ENCODE peak calls at places on chromosomes 13 and 19, in ten cellular contexts. One of them, this sample, is unnamed.
A peak's percentile ranks its signal among the peaks of the same experiment; 100 is the strongest.

GRCh38 chr13:59409651-59410200 is 754.0 kb downstream of the DIAPH3 start:
- DNase-seq in hepatic stellate cell: no peak
- DNase-seq in CD8-positive, alpha-beta memory T cell: no peak
- DNase-seq in heart right ventricle: no peak
- DNase-seq in frontal cortex: no peak
- DNase-seq in NCI-H2081: no peak
- DNase-seq in NCI-H146: no peak
- DNase-seq in germinal center: no peak
- DNase-seq in stimulated activated CD4-positive, alpha-beta T cell treated with anti-CD3 and anti-CD28 coated beads, Interleukin-4, amount 100 ng/mL, for 1 hour: no peak
- DNase-seq in mucosa of descending colon: no peak
- DNase-seq in this sample: peak; percentile 88

GRCh38 chr13:36819811-36820140 is 754 bp downstream of the RFXAP start:
- DNase-seq in NCI-H2081: no peak
- DNase-seq in mucosa of descending colon: no peak
- DNase-seq in heart right ventricle: no peak
- DNase-seq in NCI-H146: no peak
- DNase-seq in germinal center: no peak
- DNase-seq in stimulated activated CD4-positive, alpha-beta T cell treated with anti-CD3 and anti-CD28 coated beads, Interleukin-4, amount 100 ng/mL, for 1 hour: peak; percentile 20
- DNase-seq in frontal cortex: peak; percentile 15
- DNase-seq in CD8-positive, alpha-beta memory T cell: no peak
- DNase-seq in hepatic stellate cell: peak; percentile 21
- DNase-seq in this sample: peak; percentile 68

GRCh38 chr13:100673376-100673830 is 1.2 kb downstream of the TMTC4 start:
- DNase-seq in frontal cortex: no peak
- DNase-seq in mucosa of descending colon: no peak
- DNase-seq in hepatic stellate cell: no peak
- DNase-seq in NCI-H146: peak; percentile 43
- DNase-seq in heart right ventricle: peak; percentile 20
- DNase-seq in NCI-H2081: no peak
- DNase-seq in germinal center: no peak
- DNase-seq in CD8-positive, alpha-beta memory T cell: no peak
- DNase-seq in stimulated activated CD4-positive, alpha-beta T cell treated with anti-CD3 and anti-CD28 coated beads, Interleukin-4, amount 100 ng/mL, for 1 hour: no peak
- DNase-seq in this sample: peak; percentile 64

GRCh38 chr13:43307921-43308433 is 284.6 kb downstream of the DNAJC15 start:
- DNase-seq in germinal center: peak; percentile 25
- DNase-seq in NCI-H146: peak; percentile 86
- DNase-seq in stimulated activated CD4-positive, alpha-beta T cell treated with anti-CD3 and anti-CD28 coated beads, Interleukin-4, amount 100 ng/mL, for 1 hour: no peak
- DNase-seq in frontal cortex: peak; percentile 25
- DNase-seq in hepatic stellate cell: peak; percentile 29
- DNase-seq in NCI-H2081: peak; percentile 70
- DNase-seq in CD8-positive, alpha-beta memory T cell: no peak
- DNase-seq in mucosa of descending colon: peak; percentile 71
- DNase-seq in heart right ventricle: peak; percentile 80
- DNase-seq in this sample: peak; percentile 72

GRCh38 chr13:51731759-51732158 is 72.2 kb downstream of the DHRS12 start:
- DNase-seq in heart right ventricle: no peak
- DNase-seq in stimulated activated CD4-positive, alpha-beta T cell treated with anti-CD3 and anti-CD28 coated beads, Interleukin-4, amount 100 ng/mL, for 1 hour: no peak
- DNase-seq in germinal center: no peak
- DNase-seq in CD8-positive, alpha-beta memory T cell: no peak
- DNase-seq in hepatic stellate cell: peak; percentile 54
- DNase-seq in NCI-H146: no peak
- DNase-seq in mucosa of descending colon: no peak
- DNase-seq in frontal cortex: peak; percentile 44
- DNase-seq in NCI-H2081: no peak
- DNase-seq in this sample: peak; percentile 10

GRCh38 chr13:113141591-113141950 is 16.9 kb upstream of the PROZ start:
- DNase-seq in CD8-positive, alpha-beta memory T cell: no peak
- DNase-seq in frontal cortex: no peak
- DNase-seq in germinal center: no peak
- DNase-seq in NCI-H146: no peak
- DNase-seq in hepatic stellate cell: no peak
- DNase-seq in stimulated activated CD4-positive, alpha-beta T cell treated with anti-CD3 and anti-CD28 coated beads, Interleukin-4, amount 100 ng/mL, for 1 hour: no peak
- DNase-seq in mucosa of descending colon: no peak
- DNase-seq in NCI-H2081: no peak
- DNase-seq in heart right ventricle: no peak
- DNase-seq in this sample: no peak

GRCh38 chr19:28642787-28643186 is 570.2 kb downstream of the UQCRFS1 start:
- DNase-seq in heart right ventricle: no peak
- DNase-seq in hepatic stellate cell: no peak
- DNase-seq in mucosa of descending colon: no peak
- DNase-seq in CD8-positive, alpha-beta memory T cell: no peak
- DNase-seq in frontal cortex: no peak
- DNase-seq in NCI-H146: no peak
- DNase-seq in stimulated activated CD4-positive, alpha-beta T cell treated with anti-CD3 and anti-CD28 coated beads, Interleukin-4, amount 100 ng/mL, for 1 hour: no peak
- DNase-seq in germinal center: no peak
- DNase-seq in NCI-H2081: no peak
- DNase-seq in this sample: no peak

GRCh38 chr13:97028441-97029299 is 34.4 kb upstream of the OXGR1 start:
- DNase-seq in NCI-H146: peak; percentile 37
- DNase-seq in heart right ventricle: no peak
- DNase-seq in frontal cortex: peak; percentile 64
- DNase-seq in stimulated activated CD4-positive, alpha-beta T cell treated with anti-CD3 and anti-CD28 coated beads, Interleukin-4, amount 100 ng/mL, for 1 hour: peak; percentile 39
- DNase-seq in hepatic stellate cell: peak; percentile 43
- DNase-seq in germinal center: peak; percentile 57
- DNase-seq in NCI-H2081: peak; percentile 58
- DNase-seq in mucosa of descending colon: peak; percentile 43
- DNase-seq in CD8-positive, alpha-beta memory T cell: peak; percentile 14
- DNase-seq in this sample: peak; percentile 80

GRCh38 chr19:17079710-17080440 is 4.3 kb downstream of the MYO9B start:
- DNase-seq in NCI-H2081: no peak
- DNase-seq in CD8-positive, alpha-beta memory T cell: no peak
- DNase-seq in frontal cortex: peak; percentile 69
- DNase-seq in germinal center: peak; percentile 69
- DNase-seq in hepatic stellate cell: peak; percentile 95
- DNase-seq in NCI-H146: no peak
- DNase-seq in stimulated activated CD4-positive, alpha-beta T cell treated with anti-CD3 and anti-CD28 coated beads, Interleukin-4, amount 100 ng/mL, for 1 hour: peak; percentile 64
- DNase-seq in mucosa of descending colon: peak; percentile 54
- DNase-seq in heart right ventricle: peak; percentile 59
- DNase-seq in this sample: peak; percentile 45

GRCh38 chr19:920051-920857 is 3.1 kb downstream of the KISS1R start:
- DNase-seq in NCI-H146: peak; percentile 86
- DNase-seq in hepatic stellate cell: no peak
- DNase-seq in CD8-positive, alpha-beta memory T cell: peak; percentile 71
- DNase-seq in frontal cortex: no peak
- DNase-seq in heart right ventricle: no peak
- DNase-seq in stimulated activated CD4-positive, alpha-beta T cell treated with anti-CD3 and anti-CD28 coated beads, Interleukin-4, amount 100 ng/mL, for 1 hour: peak; percentile 68
- DNase-seq in germinal center: peak; percentile 78
- DNase-seq in NCI-H2081: peak; percentile 60
- DNase-seq in mucosa of descending colon: peak; percentile 62
- DNase-seq in this sample: peak; percentile 25

GRCh38 chr19:49205114-49205513 is 47.5 kb downstream of the TRPM4 start:
- DNase-seq in stimulated activated CD4-positive, alpha-beta T cell treated with anti-CD3 and anti-CD28 coated beads, Interleukin-4, amount 100 ng/mL, for 1 hour: no peak
- DNase-seq in NCI-H2081: no peak
- DNase-seq in frontal cortex: no peak
- DNase-seq in CD8-positive, alpha-beta memory T cell: no peak
- DNase-seq in NCI-H146: no peak
- DNase-seq in hepatic stellate cell: no peak
- DNase-seq in heart right ventricle: no peak
- DNase-seq in germinal center: peak; percentile 31
- DNase-seq in mucosa of descending colon: no peak
- DNase-seq in this sample: no peak

GRCh38 chr13:107461751-107462150 is 753.6 kb downstream of the LIG4 start:
- DNase-seq in heart right ventricle: no peak
- DNase-seq in stimulated activated CD4-positive, alpha-beta T cell treated with anti-CD3 and anti-CD28 coated beads, Interleukin-4, amount 100 ng/mL, for 1 hour: no peak
- DNase-seq in NCI-H2081: no peak
- DNase-seq in germinal center: no peak
- DNase-seq in CD8-positive, alpha-beta memory T cell: no peak
- DNase-seq in NCI-H146: no peak
- DNase-seq in frontal cortex: no peak
- DNase-seq in mucosa of descending colon: no peak
- DNase-seq in hepatic stellate cell: peak; percentile 37
- DNase-seq in this sample: no peak

GRCh38 chr13:82847595-82847994 is 1034.7 kb downstream of the SLITRK1 start:
- DNase-seq in stimulated activated CD4-positive, alpha-beta T cell treated with anti-CD3 and anti-CD28 coated beads, Interleukin-4, amount 100 ng/mL, for 1 hour: no peak
- DNase-seq in CD8-positive, alpha-beta memory T cell: no peak
- DNase-seq in NCI-H146: no peak
- DNase-seq in germinal center: no peak
- DNase-seq in frontal cortex: no peak
- DNase-seq in mucosa of descending colon: no peak
- DNase-seq in heart right ventricle: no peak
- DNase-seq in NCI-H2081: no peak
- DNase-seq in hepatic stellate cell: no peak
- DNase-seq in this sample: peak; percentile 19

GRCh38 chr13:73142091-73142490 is 83.3 kb downstream of the KLF5 start:
- DNase-seq in mucosa of descending colon: no peak
- DNase-seq in NCI-H146: peak; percentile 50
- DNase-seq in frontal cortex: peak; percentile 14
- DNase-seq in stimulated activated CD4-positive, alpha-beta T cell treated with anti-CD3 and anti-CD28 coated beads, Interleukin-4, amount 100 ng/mL, for 1 hour: no peak
- DNase-seq in germinal center: no peak
- DNase-seq in CD8-positive, alpha-beta memory T cell: no peak
- DNase-seq in heart right ventricle: no peak
- DNase-seq in hepatic stellate cell: no peak
- DNase-seq in NCI-H2081: no peak
- DNase-seq in this sample: no peak

GRCh38 chr19:29526730-29527499 is 1.1 kb downstream of the VSTM2B start:
- DNase-seq in NCI-H146: no peak
- DNase-seq in NCI-H2081: no peak
- DNase-seq in mucosa of descending colon: no peak
- DNase-seq in frontal cortex: peak; percentile 48
- DNase-seq in stimulated activated CD4-positive, alpha-beta T cell treated with anti-CD3 and anti-CD28 coated beads, Interleukin-4, amount 100 ng/mL, for 1 hour: peak; percentile 28
- DNase-seq in germinal center: peak; percentile 29
- DNase-seq in heart right ventricle: no peak
- DNase-seq in hepatic stellate cell: no peak
- DNase-seq in CD8-positive, alpha-beta memory T cell: no peak
- DNase-seq in this sample: no peak

GRCh38 chr13:31947105-31947504 is 84.5 kb upstream of the FRY start:
- DNase-seq in NCI-H2081: no peak
- DNase-seq in NCI-H146: peak; percentile 34
- DNase-seq in frontal cortex: no peak
- DNase-seq in stimulated activated CD4-positive, alpha-beta T cell treated with anti-CD3 and anti-CD28 coated beads, Interleukin-4, amount 100 ng/mL, for 1 hour: no peak
- DNase-seq in heart right ventricle: no peak
- DNase-seq in CD8-positive, alpha-beta memory T cell: no peak
- DNase-seq in germinal center: no peak
- DNase-seq in mucosa of descending colon: no peak
- DNase-seq in hepatic stellate cell: no peak
- DNase-seq in this sample: no peak

GRCh38 chr19:8935460-8935859 is 74.7 kb downstream of the MUC16 start:
- DNase-seq in hepatic stellate cell: no peak
- DNase-seq in frontal cortex: no peak
- DNase-seq in NCI-H2081: no peak
- DNase-seq in mucosa of descending colon: no peak
- DNase-seq in NCI-H146: no peak
- DNase-seq in germinal center: no peak
- DNase-seq in stimulated activated CD4-positive, alpha-beta T cell treated with anti-CD3 and anti-CD28 coated beads, Interleukin-4, amount 100 ng/mL, for 1 hour: no peak
- DNase-seq in heart right ventricle: no peak
- DNase-seq in CD8-positive, alpha-beta memory T cell: no peak
- DNase-seq in this sample: no peak

GRCh38 chr19:5360003-5360820 is 19.6 kb upstream of the PTPRS start:
- DNase-seq in NCI-H2081: no peak
- DNase-seq in heart right ventricle: no peak
- DNase-seq in hepatic stellate cell: no peak
- DNase-seq in germinal center: no peak
- DNase-seq in mucosa of descending colon: no peak
- DNase-seq in NCI-H146: no peak
- DNase-seq in CD8-positive, alpha-beta memory T cell: no peak
- DNase-seq in frontal cortex: no peak
- DNase-seq in stimulated activated CD4-positive, alpha-beta T cell treated with anti-CD3 and anti-CD28 coated beads, Interleukin-4, amount 100 ng/mL, for 1 hour: no peak
- DNase-seq in this sample: no peak

GRCh38 chr19:42366676-42367075 is 23.4 kb downstream of the CNFN start:
- DNase-seq in NCI-H2081: no peak
- DNase-seq in mucosa of descending colon: no peak
- DNase-seq in heart right ventricle: no peak
- DNase-seq in germinal center: no peak
- DNase-seq in frontal cortex: no peak
- DNase-seq in NCI-H146: no peak
- DNase-seq in CD8-positive, alpha-beta memory T cell: no peak
- DNase-seq in hepatic stellate cell: no peak
- DNase-seq in stimulated activated CD4-positive, alpha-beta T cell treated with anti-CD3 and anti-CD28 coated beads, Interleukin-4, amount 100 ng/mL, for 1 hour: no peak
- DNase-seq in this sample: no peak

GRCh38 chr19:57363734-57364181 is 407 bp downstream of the TRAPPC2B start:
- DNase-seq in mucosa of descending colon: no peak
- DNase-seq in frontal cortex: peak; percentile 36
- DNase-seq in NCI-H146: peak; percentile 27
- DNase-seq in heart right ventricle: no peak
- DNase-seq in NCI-H2081: no peak
- DNase-seq in stimulated activated CD4-positive, alpha-beta T cell treated with anti-CD3 and anti-CD28 coated beads, Interleukin-4, amount 100 ng/mL, for 1 hour: no peak
- DNase-seq in hepatic stellate cell: peak; percentile 40
- DNase-seq in germinal center: no peak
- DNase-seq in CD8-positive, alpha-beta memory T cell: no peak
- DNase-seq in this sample: peak; percentile 13

GRCh38 chr19:58395979-58396627 is 647 bp downstream of the RNF225 start:
- DNase-seq in hepatic stellate cell: no peak
- DNase-seq in NCI-H2081: no peak
- DNase-seq in germinal center: no peak
- DNase-seq in frontal cortex: no peak
- DNase-seq in stimulated activated CD4-positive, alpha-beta T cell treated with anti-CD3 and anti-CD28 coated beads, Interleukin-4, amount 100 ng/mL, for 1 hour: peak; percentile 40
- DNase-seq in NCI-H146: no peak
- DNase-seq in CD8-positive, alpha-beta memory T cell: no peak
- DNase-seq in mucosa of descending colon: peak; percentile 31
- DNase-seq in heart right ventricle: no peak
- DNase-seq in this sample: no peak

GRCh38 chr19:3365447-3366103 is 808 bp upstream of the NFIC start:
- DNase-seq in CD8-positive, alpha-beta memory T cell: no peak
- DNase-seq in heart right ventricle: peak; percentile 61
- DNase-seq in mucosa of descending colon: peak; percentile 69
- DNase-seq in stimulated activated CD4-positive, alpha-beta T cell treated with anti-CD3 and anti-CD28 coated beads, Interleukin-4, amount 100 ng/mL, for 1 hour: no peak
- DNase-seq in hepatic stellate cell: peak; percentile 77
- DNase-seq in germinal center: no peak
- DNase-seq in NCI-H2081: no peak
- DNase-seq in frontal cortex: peak; percentile 64
- DNase-seq in NCI-H146: no peak
- DNase-seq in this sample: peak; percentile 30

GRCh38 chr13:91398413-91399188 is at the start of gene GPC5:
- DNase-seq in mucosa of descending colon: peak; percentile 91
- DNase-seq in frontal cortex: peak; percentile 85
- DNase-seq in heart right ventricle: peak; percentile 84
- DNase-seq in germinal center: peak; percentile 92
- DNase-seq in NCI-H146: peak; percentile 88
- DNase-seq in NCI-H2081: peak; percentile 67
- DNase-seq in hepatic stellate cell: peak; percentile 65
- DNase-seq in stimulated activated CD4-positive, alpha-beta T cell treated with anti-CD3 and anti-CD28 coated beads, Interleukin-4, amount 100 ng/mL, for 1 hour: peak; percentile 82
- DNase-seq in CD8-positive, alpha-beta memory T cell: peak; percentile 70
- DNase-seq in this sample: peak; percentile 86

GRCh38 chr19:45066921-45067661 is 9.2 kb downstream of the ZNF296 start:
- DNase-seq in NCI-H146: no peak
- DNase-seq in mucosa of descending colon: no peak
- DNase-seq in stimulated activated CD4-positive, alpha-beta T cell treated with anti-CD3 and anti-CD28 coated beads, Interleukin-4, amount 100 ng/mL, for 1 hour: no peak
- DNase-seq in heart right ventricle: no peak
- DNase-seq in frontal cortex: no peak
- DNase-seq in CD8-positive, alpha-beta memory T cell: no peak
- DNase-seq in germinal center: no peak
- DNase-seq in NCI-H2081: no peak
- DNase-seq in hepatic stellate cell: no peak
- DNase-seq in this sample: no peak

GRCh38 chr19:55418185-55418584 is 10.6 kb upstream of the UBE2S start:
- DNase-seq in NCI-H146: peak; percentile 80
- DNase-seq in heart right ventricle: no peak
- DNase-seq in CD8-positive, alpha-beta memory T cell: peak; percentile 48
- DNase-seq in mucosa of descending colon: peak; percentile 41
- DNase-seq in germinal center: peak; percentile 59
- DNase-seq in NCI-H2081: peak; percentile 58
- DNase-seq in stimulated activated CD4-positive, alpha-beta T cell treated with anti-CD3 and anti-CD28 coated beads, Interleukin-4, amount 100 ng/mL, for 1 hour: peak; percentile 43
- DNase-seq in hepatic stellate cell: peak; percentile 85
- DNase-seq in frontal cortex: peak; percentile 70
- DNase-seq in this sample: peak; percentile 90

GRCh38 chr19:5805465-5806132 is 732 bp downstream of the NRTN start:
- DNase-seq in mucosa of descending colon: peak; percentile 87
- DNase-seq in frontal cortex: peak; percentile 72
- DNase-seq in CD8-positive, alpha-beta memory T cell: peak; percentile 58
- DNase-seq in germinal center: peak; percentile 75
- DNase-seq in NCI-H2081: peak; percentile 66
- DNase-seq in NCI-H146: peak; percentile 66
- DNase-seq in heart right ventricle: peak; percentile 77
- DNase-seq in stimulated activated CD4-positive, alpha-beta T cell treated with anti-CD3 and anti-CD28 coated beads, Interleukin-4, amount 100 ng/mL, for 1 hour: peak; percentile 70
- DNase-seq in hepatic stellate cell: peak; percentile 81
- DNase-seq in this sample: peak; percentile 89

GRCh38 chr19:46608178-46608577 is 7.0 kb downstream of the CALM3 start:
- DNase-seq in NCI-H2081: no peak
- DNase-seq in hepatic stellate cell: no peak
- DNase-seq in mucosa of descending colon: peak; percentile 17
- DNase-seq in frontal cortex: peak; percentile 6
- DNase-seq in CD8-positive, alpha-beta memory T cell: no peak
- DNase-seq in germinal center: no peak
- DNase-seq in stimulated activated CD4-positive, alpha-beta T cell treated with anti-CD3 and anti-CD28 coated beads, Interleukin-4, amount 100 ng/mL, for 1 hour: no peak
- DNase-seq in heart right ventricle: no peak
- DNase-seq in NCI-H146: no peak
- DNase-seq in this sample: no peak

This sample was measured in NCI-H82.